ENCODE peak calls at places on chromosomes 7 and 10, in six cellular contexts. K is adrenal gland, P is heart left ventricle, B is esophagus muscularis mucosa, F is H1, L is right lobe of liver. R is an unnamed sample.

GRCh38 chr7:105014725-105015630 is 973 bp downstream of the KMT2E start:
- DNase-seq in K (peak), L (peak), F (peak), P (peak), B (no peak), R (no peak)

GRCh38 chr7:138698281-138698680 is 2.9 kb downstream of the SVOPL start:
- DNase-seq in P (no peak), K (no peak), F (no peak), B (no peak), L (no peak), R (no peak)

GRCh38 chr7:16420329-16420648 is 1.0 kb downstream of the CRPPA start:
- DNase-seq in L (no peak), P (no peak), K (no peak), F (no peak), B (no peak), R (no peak)

GRCh38 chr7:128831994-128832879 is 2.0 kb downstream of the FLNC start:
- DNase-seq in B (no peak), L (no peak), F (peak), P (peak), K (no peak), R (peak)

GRCh38 chr7:107322015-107322414 is 147.8 kb upstream of the GPR22 start:
- DNase-seq in P (no peak), F (no peak), B (no peak), L (no peak), K (no peak), R (no peak)

GRCh38 chr7:44881066-44881600 is 4.2 kb downstream of the PURB start:
- DNase-seq in K (no peak), P (no peak), F (no peak), L (no peak), B (no peak), R (no peak)

GRCh38 chr7:135249901-135250300 is 16.3 kb downstream of the STRA8 start:
- DNase-seq in P (no peak), B (no peak), F (no peak), K (no peak), L (no peak), R (no peak)

GRCh38 chr7:34655384-34655783 is 2.6 kb upstream of the NPSR1 start:
- DNase-seq in P (no peak), F (no peak), K (no peak), L (no peak), B (no peak), R (no peak)

GRCh38 chr7:46003161-46003560 is 82.1 kb upstream of the IGFBP3 start:
- DNase-seq in F (no peak), P (no peak), K (no peak), L (no peak), B (peak), R (no peak)

GRCh38 chr10:87750001-87750651 is 67.9 kb downstream of the ATAD1 start:
- DNase-seq in F (no peak), P (no peak), L (no peak), B (no peak), K (no peak), R (no peak)

GRCh38 chr7:54961391-54961790 is 57.4 kb upstream of the EGFR start:
- DNase-seq in B (peak), L (no peak), F (no peak), P (no peak), K (no peak), R (no peak)

GRCh38 chr7:131646203-131646602 is 89.8 kb upstream of the PODXL start:
- DNase-seq in K (no peak), P (no peak), B (no peak), L (no peak), F (no peak), R (no peak)
- TF ChIP-seq POLR2A in K (no peak), P (no peak), B (no peak), L (no peak), F (no peak), R (no peak)

DNA sequence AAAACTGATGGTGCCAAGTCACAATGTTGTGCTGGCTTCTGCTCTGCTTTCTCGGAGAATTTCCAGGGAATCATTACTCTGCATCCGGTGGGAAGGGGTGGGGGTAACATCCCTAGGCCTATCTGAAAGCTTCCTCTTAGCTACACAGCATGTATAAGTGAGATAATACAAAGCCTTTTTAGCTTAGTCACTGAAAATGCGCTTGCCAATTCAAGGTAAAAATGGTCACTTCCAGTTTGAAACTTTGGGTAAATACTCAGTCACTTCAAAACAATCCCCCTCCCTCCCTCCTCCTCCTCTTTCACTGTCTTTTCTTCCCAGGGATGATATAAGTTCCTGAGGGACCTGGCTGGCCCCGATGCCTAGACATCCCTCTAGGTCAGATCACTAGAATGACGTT is 57.3 kb upstream of the APBB1IP start:
- DNase-seq in F (no peak), L (no peak), P (no peak), B (no peak), K (no peak), R (no peak)
- TF ChIP-seq POLR2A in F (no peak), L (no peak), P (no peak), B (no peak), K (no peak), R (no peak)

GRCh38 chr10:126062132-126063032 is 166.0 kb downstream of the FANK1 start:
- DNase-seq in B (no peak), K (peak), F (no peak), P (peak), L (no peak), R (peak)
- TF ChIP-seq POLR2A in B (no peak), K (peak), F (no peak), P (no peak), L (no peak), R (no peak)

GRCh38 chr7:101112233-101112632 is 14.7 kb upstream of the SERPINE1 start:
- DNase-seq in P (peak), L (no peak), F (no peak), K (peak), B (no peak), R (no peak)
- TF ChIP-seq POLR2A in P (no peak), L (no peak), F (no peak), K (no peak), B (no peak), R (no peak)

GRCh38 chr7:114255404-114255841 is 159.2 kb upstream of the FOXP2 start:
- DNase-seq in B (no peak), P (no peak), L (peak), F (no peak), K (no peak), R (no peak)
- TF ChIP-seq POLR2A in B (no peak), P (no peak), L (no peak), F (no peak), K (no peak), R (no peak)

GRCh38 chr10:31759124-31759798 is 169.4 kb downstream of the ARHGAP12 start:
- DNase-seq in P (peak), B (no peak), K (peak), L (peak), F (peak), R (no peak)

GRCh38 chr10:31758495-31758894 is 170.1 kb downstream of the ARHGAP12 start:
- DNase-seq in B (no peak), P (no peak), K (peak), L (peak), F (no peak), R (no peak)

GRCh38 chr10:31760674-31761081 is 168.0 kb downstream of the ARHGAP12 start:
- DNase-seq in B (no peak), L (no peak), F (no peak), K (peak), P (no peak), R (no peak)

GRCh38 chr10:31761156-31761555 is 167.5 kb downstream of the ARHGAP12 start:
- DNase-seq in F (no peak), L (no peak), K (no peak), B (no peak), P (no peak), R (no peak)

DNA sequence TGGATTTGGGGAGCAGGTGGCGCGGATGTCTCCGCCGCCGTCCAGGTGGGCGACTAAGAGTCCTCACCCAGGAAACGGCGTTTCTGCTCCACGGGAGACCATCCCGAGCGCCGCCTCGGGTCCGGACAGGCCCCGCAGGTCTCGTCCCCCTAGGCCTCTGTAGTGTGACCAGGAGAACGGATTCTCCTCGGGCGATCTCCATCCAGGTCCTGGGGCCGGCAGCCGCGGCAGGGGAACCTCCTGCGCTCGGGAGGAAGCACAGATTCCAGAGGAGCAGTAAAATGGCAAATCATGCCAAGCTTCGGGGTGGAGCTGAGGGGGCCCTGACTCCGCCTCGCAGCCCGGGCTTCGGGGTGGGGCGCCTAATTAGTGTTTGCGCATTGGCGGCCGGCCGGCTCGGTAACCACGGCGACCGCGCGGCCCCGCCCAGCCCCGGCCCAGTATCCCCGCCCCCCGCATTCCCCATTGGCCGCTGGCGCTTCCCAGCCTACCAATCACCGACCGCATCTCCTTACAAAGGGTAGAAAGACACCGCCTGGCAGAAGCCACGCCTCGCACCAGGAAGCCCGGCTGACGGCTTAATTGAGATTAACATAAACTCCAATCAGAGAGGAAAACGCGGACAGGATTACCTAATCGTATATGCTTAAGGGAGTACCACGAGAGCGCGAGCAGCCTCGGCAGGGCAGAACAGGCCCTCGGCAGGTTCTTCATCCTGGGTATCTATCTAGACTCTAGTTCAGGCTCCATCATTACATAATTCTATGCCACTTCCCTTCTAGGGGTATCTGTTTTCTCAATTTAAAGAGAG is 168.6 kb downstream of the ARHGAP12 start:
- DNase-seq in P (peak), F (peak), K (peak), B (peak), L (peak), R (peak)
- TF ChIP-seq POLR2A in P (peak), F (peak), K (peak), B (peak), L (peak), R (peak)

GRCh38 chr7:71466448-71467145 is 334.7 kb downstream of the GALNT17 start:
- DNase-seq in P (no peak), F (no peak), L (no peak), K (no peak), B (no peak), R (no peak)

GRCh38 chr7:71470948-71471347 is 339.0 kb downstream of the GALNT17 start:
- DNase-seq in K (no peak), F (no peak), B (no peak), L (no peak), P (no peak), R (no peak)

DNA sequence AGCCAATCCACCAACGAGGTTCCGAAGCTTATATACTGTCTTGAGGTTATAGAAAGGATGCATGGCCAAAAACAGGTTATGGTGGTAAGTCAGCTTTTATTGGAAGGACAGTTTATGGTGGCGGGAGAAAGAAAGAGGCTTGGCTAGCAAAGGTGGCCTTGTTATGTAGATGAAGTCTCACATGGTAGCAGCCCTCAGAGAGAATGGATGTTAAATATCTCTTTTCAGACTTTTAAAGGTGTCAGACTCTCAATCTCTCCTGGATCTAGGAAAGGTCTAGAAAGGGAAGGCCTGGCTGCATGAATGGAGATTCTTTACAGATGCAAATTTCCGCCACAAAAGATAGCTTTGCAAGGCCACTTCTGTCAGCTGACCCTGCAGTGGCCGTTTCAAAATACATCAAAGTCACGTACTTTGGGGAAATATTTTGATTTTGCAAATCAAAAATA is 333.8 kb downstream of the GALNT17 start:
- DNase-seq in K (peak), F (no peak), B (no peak), P (no peak), L (no peak), R (no peak)
- TF ChIP-seq POLR2A in K (no peak), F (no peak), B (no peak), P (no peak), L (no peak), R (no peak)

DNA sequence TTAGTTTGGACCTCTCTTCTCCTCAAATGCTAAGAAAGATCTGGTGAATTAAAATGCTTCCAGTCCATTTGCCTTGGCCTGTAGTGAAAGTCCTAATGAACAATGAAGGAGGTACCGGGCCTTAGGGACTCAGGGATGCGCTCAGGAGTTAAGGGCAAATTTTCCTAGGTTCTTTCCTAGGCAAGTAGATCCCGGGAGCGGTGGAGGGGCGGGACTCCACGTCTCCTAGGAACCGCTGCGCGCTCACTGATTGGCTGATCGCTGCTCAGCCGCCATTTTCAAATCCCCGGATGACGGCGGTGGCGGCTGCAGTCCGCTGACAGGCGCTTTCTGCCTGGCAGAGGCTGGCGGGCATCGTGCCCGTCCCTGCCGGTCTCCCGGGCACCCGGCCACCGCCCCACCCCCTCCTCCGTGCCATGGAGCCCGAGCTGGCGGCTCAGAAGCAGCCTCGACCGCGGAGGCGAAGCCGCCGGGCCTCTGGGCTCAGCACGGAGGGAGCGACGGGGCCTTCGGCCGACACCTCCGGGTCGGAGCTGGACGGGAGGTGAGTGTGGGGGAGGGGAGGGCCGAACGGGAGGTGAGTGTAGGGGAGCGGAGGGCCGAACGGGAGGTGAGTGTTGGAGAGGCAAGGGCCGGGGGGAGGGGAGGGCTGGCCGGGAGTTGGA is at the start of gene NET1:
- DNase-seq in F (peak), B (peak), P (peak), L (peak), K (peak), R (peak)
- TF ChIP-seq POLR2A in F (peak), B (peak), P (no peak), L (peak), K (peak), R (peak)

GRCh38 chr7:75994388-75995051 is at the start of gene TMEM120A:
- DNase-seq in L (peak), F (peak), K (peak), B (peak), P (peak), R (peak)
- TF ChIP-seq POLR2A in L (peak), F (no peak), K (peak), B (peak), P (peak), R (peak)